ENCODE peak calls at places on chromosomes 11 and 22, in nine cellular contexts. L, E, H, I, P, K, X, Y and Q are unnamed samples.

GRCh38 chr11:8095831-8096522 is 15.0 kb downstream of the TUB start:
- DNase-seq in E (no peak), Y (no peak), H (no peak), L (no peak), X (no peak), I (no peak), K (no peak), P (no peak), Q (no peak)

GRCh38 chr22:38513063-38513462 is 7.0 kb upstream of the DDX17 start:
- DNase-seq in X (no peak), H (no peak), Y (no peak), K (no peak), E (peak), P (no peak), L (no peak), I (no peak), Q (peak)

GRCh38 chr11:78250099-78250498 is 61.4 kb downstream of the USP35 start:
- DNase-seq in K (no peak), X (no peak), I (no peak), H (no peak), E (no peak), Y (no peak), P (no peak), L (no peak), Q (no peak)

GRCh38 chr11:72007587-72007986 is 8.9 kb downstream of the IL18BP start:
- DNase-seq in Y (no peak), I (no peak), K (no peak), X (no peak), E (no peak), L (no peak), P (no peak), H (no peak), Q (no peak)

GRCh38 chr11:121936781-121937447 is 179.1 kb downstream of the BLID start:
- DNase-seq in P (peak), K (no peak), I (no peak), X (peak), E (no peak), Y (no peak), L (no peak), H (no peak), Q (no peak)

GRCh38 chr11:48096588-48097525 is 116.5 kb downstream of the PTPRJ start:
- DNase-seq in X (peak), H (no peak), P (no peak), Y (no peak), E (no peak), K (no peak), L (no peak), I (no peak), Q (no peak)

GRCh38 chr11:58622344-58622743 is at the start of gene CNTF:
- DNase-seq in K (no peak), L (no peak), X (peak), E (no peak), I (no peak), P (peak), H (no peak), Y (no peak), Q (no peak)

GRCh38 chr22:36432592-36433317 is 45.0 kb upstream of the MYH9 start:
- DNase-seq in Y (no peak), L (no peak), K (no peak), X (no peak), E (no peak), H (peak), P (peak), I (no peak), Q (no peak)

GRCh38 chr11:11427185-11427944 is 74.3 kb upstream of the CSNK2A3 start:
- DNase-seq in Y (no peak), X (no peak), E (no peak), I (no peak), P (no peak), L (no peak), H (no peak), K (no peak), Q (no peak)

GRCh38 chr11:134379241-134379640 is 32.8 kb downstream of the B3GAT1 start:
- DNase-seq in H (no peak), E (no peak), K (no peak), X (no peak), Y (no peak), L (no peak), I (no peak), P (no peak), Q (no peak)

GRCh38 chr11:130635937-130636336 is 187.5 kb downstream of the ADAMTS15 start:
- DNase-seq in K (no peak), Y (no peak), I (no peak), E (no peak), L (no peak), P (no peak), X (no peak), H (no peak), Q (no peak)

GRCh38 chr11:16047073-16047472 is 309.3 kb downstream of the SOX6 start:
- DNase-seq in I (no peak), L (no peak), P (no peak), H (no peak), E (no peak), K (no peak), X (no peak), Y (no peak), Q (no peak)

GRCh38 chr11:68998390-68998911 is 14.6 kb downstream of the MRGPRF start:
- DNase-seq in H (peak), P (peak), X (peak), I (no peak), L (no peak), E (peak), Y (no peak), K (no peak), Q (no peak)

GRCh38 chr22:49218142-49218541 is 609.5 kb downstream of the BRD1 start:
- DNase-seq in H (no peak), I (no peak), X (no peak), E (no peak), K (no peak), Y (peak), P (no peak), L (no peak), Q (no peak)

GRCh38 chr22:24059121-24059520 is 48.0 kb downstream of the CABIN1 start:
- DNase-seq in E (no peak), Y (no peak), K (no peak), X (peak), I (peak), P (peak), L (no peak), H (peak), Q (no peak)

GRCh38 chr22:20517422-20517821 is 10.0 kb downstream of the MED15 start:
- DNase-seq in P (no peak), Y (no peak), K (no peak), X (no peak), I (no peak), H (no peak), L (no peak), E (no peak), Q (no peak)

GRCh38 chr11:123247498-123247799 is 52.4 kb upstream of the CLMP start:
- DNase-seq in K (no peak), X (no peak), P (no peak), I (no peak), L (no peak), E (no peak), Y (no peak), H (no peak), Q (no peak)

GRCh38 chr11:106369224-106369623 is 291.8 kb downstream of the AASDHPPT start:
- DNase-seq in I (no peak), P (no peak), X (peak), E (no peak), Y (no peak), H (no peak), L (no peak), K (no peak), Q (no peak)

GRCh38 chr22:50246242-50247175 is 1.7 kb upstream of the TUBGCP6 start:
- DNase-seq in P (no peak), E (no peak), L (no peak), Y (no peak), K (no peak), I (no peak), H (no peak), X (no peak), Q (no peak)

GRCh38 chr11:85685820-85686459 is at the start of gene CCDC89:
- DNase-seq in P (peak), K (no peak), L (no peak), I (peak), H (peak), X (peak), Y (peak), E (peak), Q (no peak)

GRCh38 chr11:81644239-81644840 is 1089.3 kb downstream of the FAM181B start:
- DNase-seq in H (peak), I (no peak), K (no peak), Y (peak), X (peak), L (peak), E (no peak), P (peak), Q (peak)

GRCh38 chr11:121437018-121437685 is 15.0 kb upstream of the SORL1 start:
- DNase-seq in Y (no peak), H (peak), E (no peak), L (no peak), I (no peak), P (no peak), X (peak), K (no peak), Q (no peak)

GRCh38 chr22:46649176-46650077 is 29.2 kb downstream of the GRAMD4 start:
- DNase-seq in I (no peak), P (no peak), E (no peak), L (no peak), K (no peak), H (peak), X (peak), Y (no peak), Q (no peak)

GRCh38 chr11:116590844-116591575 is 181.8 kb downstream of the BUD13 start:
- DNase-seq in L (no peak), X (no peak), I (no peak), K (no peak), P (no peak), H (no peak), Y (no peak), E (no peak), Q (no peak)

GRCh38 chr11:35622070-35622469 is 3.8 kb downstream of the FJX1 start:
- DNase-seq in E (no peak), L (no peak), Y (no peak), K (no peak), P (peak), X (peak), I (peak), H (peak), Q (no peak)

GRCh38 chr22:45834795-45835194 is 142.2 kb downstream of the WNT7B start:
- DNase-seq in H (no peak), P (no peak), Y (no peak), L (no peak), K (no peak), I (no peak), E (no peak), X (no peak), Q (no peak)

GRCh38 chr11:82546556-82547162 is 187.0 kb downstream of the FAM181B start:
- DNase-seq in X (no peak), L (no peak), Y (peak), I (no peak), K (no peak), E (no peak), P (no peak), H (no peak), Q (no peak)

GRCh38 chr11:128513915-128514681 is 73.3 kb downstream of the ETS1 start:
- DNase-seq in L (no peak), E (no peak), Y (no peak), H (no peak), K (no peak), I (no peak), X (no peak), P (peak), Q (no peak)

GRCh38 chr11:19398772-19399542 is 158.2 kb upstream of the E2F8 start:
- DNase-seq in Y (no peak), P (peak), L (no peak), E (no peak), X (peak), I (peak), K (no peak), H (peak), Q (no peak)

GRCh38 chr22:47332246-47332980 is 570.0 kb downstream of the TBC1D22A start:
- DNase-seq in Y (no peak), E (no peak), K (no peak), X (no peak), P (no peak), I (no peak), H (no peak), L (no peak), Q (no peak)

GRCh38 chr22:32720924-32721323 is 80.6 kb upstream of the TIMP3 start:
- DNase-seq in H (peak), Y (no peak), K (no peak), L (no peak), E (no peak), X (peak), P (peak), I (peak), Q (no peak)

GRCh38 chr11:78860720-78861422 is 286.2 kb upstream of the NARS2 start:
- DNase-seq in Y (no peak), E (no peak), K (no peak), X (peak), I (peak), P (peak), H (peak), L (peak), Q (no peak)

GRCh38 chr11:46914910-46915309 is 3.4 kb downstream of the LRP4 start:
- DNase-seq in Y (no peak), X (no peak), I (no peak), L (no peak), P (no peak), E (no peak), K (no peak), H (no peak), Q (no peak)